ENCODE peak calls at places on chromosomes 1 and 21, in seven cellular contexts. C is PC-3, R is neuronal stem cell, M is mesendoderm, O is IMR-90, F is DND-41, G is hepatocyte. T is an unnamed sample.

GRCh38 chr1:21638531-21639341 is 30.4 kb downstream of the RAP1GAP start:
- DNase-seq in M (peak), R (no peak), C (peak), F (no peak), O (peak), G (peak), T (peak)

GRCh38 chr1:53470155-53470554 is 11.0 kb downstream of the DMRTB1 start:
- DNase-seq in F (no peak), C (no peak), O (peak), R (peak), G (peak), M (peak), T (peak)

GRCh38 chr1:58618303-58618702 is 41.3 kb upstream of the TACSTD2 start:
- DNase-seq in M (no peak), G (peak), O (peak), R (no peak), F (no peak), C (peak), T (no peak)

GRCh38 chr21:42040411-42041180 is 30.4 kb upstream of the ZBTB21 start:
- DNase-seq in M (peak), F (no peak), R (no peak), G (peak), O (peak), C (peak), T (peak)

GRCh38 chr1:226615876-226616275 is 67.3 kb downstream of the STUM start:
- DNase-seq in O (no peak), M (no peak), F (no peak), R (no peak), C (no peak), G (no peak), T (no peak)

GRCh38 chr1:165228111-165228655 is 128.3 kb downstream of the LMX1A start:
- DNase-seq in O (no peak), C (no peak), G (no peak), M (no peak), F (no peak), R (no peak), T (no peak)

GRCh38 chr1:209266590-209267172 is 316.8 kb upstream of the CAMK1G start:
- DNase-seq in G (peak), O (peak), R (no peak), C (peak), F (no peak), M (no peak), T (no peak)

GRCh38 chr1:3352952-3353331 is 101.5 kb upstream of the ARHGEF16 start:
- DNase-seq in G (peak), M (no peak), C (peak), R (no peak), O (no peak), F (no peak), T (no peak)

GRCh38 chr21:35257413-35257812 is 208.3 kb upstream of the RUNX1 start:
- DNase-seq in M (no peak), C (peak), F (no peak), G (peak), R (no peak), O (peak), T (peak)

GRCh38 chr1:175137369-175137768 is 55.2 kb downstream of the KIAA0040 start:
- DNase-seq in R (no peak), G (no peak), O (no peak), F (no peak), C (no peak), M (no peak), T (no peak)
- H3K4me2 ChIP-seq in R (no peak), G (no peak), O (no peak), F (no peak), C (no peak), M (no peak), T (no peak)

GRCh38 chr1:45615885-45616284 is 8.0 kb downstream of the CCDC17 start:
- DNase-seq in F (no peak), R (no peak), C (no peak), O (no peak), G (no peak), M (no peak), T (no peak)
- H3K4me2 ChIP-seq in F (no peak), R (no peak), C (no peak), O (no peak), G (no peak), M (no peak), T (no peak)

DNA sequence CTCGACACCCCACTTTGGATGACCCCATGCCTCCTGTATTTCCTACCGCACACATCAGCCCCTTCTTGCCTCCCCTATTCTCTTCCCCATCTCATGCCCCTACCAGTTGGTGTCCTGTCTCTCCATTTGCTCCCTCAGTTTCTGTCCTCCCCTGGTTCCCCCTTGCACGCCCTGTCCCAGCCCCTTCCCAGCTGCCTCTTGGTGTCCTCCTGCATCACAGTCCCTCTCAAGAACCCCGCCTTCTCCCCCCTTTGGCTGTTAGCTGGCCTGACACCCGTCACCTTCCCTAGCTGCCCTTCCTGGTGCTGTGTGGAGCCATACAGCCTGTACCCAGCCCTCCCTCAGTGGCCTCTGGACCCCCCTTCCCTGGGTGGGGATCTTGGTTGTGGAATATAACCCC is 41.5 kb upstream of the NFASC start:
- DNase-seq in G (no peak), O (no peak), M (no peak), R (no peak), F (no peak), C (no peak), T (no peak)
- H3K4me2 ChIP-seq in G (peak), O (no peak), M (peak), R (peak), F (no peak), C (no peak), T (peak)

DNA sequence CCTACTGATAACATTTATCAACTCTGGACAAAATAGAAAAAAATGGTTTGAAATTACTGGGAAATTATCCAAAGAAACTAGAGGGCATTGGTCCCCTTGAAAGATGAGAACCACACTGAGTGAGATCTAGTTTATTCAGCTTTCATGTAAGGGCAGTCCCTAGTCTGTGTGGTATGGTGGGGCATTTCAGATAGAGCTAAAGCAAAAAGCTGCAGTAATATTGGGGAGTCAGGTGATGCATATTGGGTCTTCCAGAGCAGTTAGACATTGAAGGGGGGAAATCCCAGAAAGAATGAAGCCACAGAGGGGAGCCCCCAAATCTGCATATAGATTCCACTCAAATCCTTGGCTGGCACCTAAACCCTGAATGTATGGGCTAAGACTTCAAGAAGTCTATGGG is 347.7 kb upstream of the POU3F1 start:
- DNase-seq in G (no peak), F (no peak), M (no peak), C (no peak), R (no peak), O (no peak), T (no peak)
- H3K4me2 ChIP-seq in G (no peak), F (no peak), M (no peak), C (no peak), R (no peak), O (no peak), T (no peak)

GRCh38 chr1:93708734-93709481 is 27.3 kb upstream of the BCAR3 start:
- DNase-seq in C (no peak), R (no peak), G (peak), O (peak), F (peak), M (peak), T (no peak)
- H3K4me2 ChIP-seq in C (no peak), R (no peak), G (peak), O (no peak), F (no peak), M (no peak), T (no peak)

GRCh38 chr1:55211909-55212308 is 3.3 kb downstream of the USP24 start:
- DNase-seq in F (no peak), O (no peak), M (no peak), G (no peak), C (no peak), R (no peak), T (no peak)
- H3K4me2 ChIP-seq in F (peak), O (peak), M (no peak), G (peak), C (peak), R (no peak), T (peak)

DNA sequence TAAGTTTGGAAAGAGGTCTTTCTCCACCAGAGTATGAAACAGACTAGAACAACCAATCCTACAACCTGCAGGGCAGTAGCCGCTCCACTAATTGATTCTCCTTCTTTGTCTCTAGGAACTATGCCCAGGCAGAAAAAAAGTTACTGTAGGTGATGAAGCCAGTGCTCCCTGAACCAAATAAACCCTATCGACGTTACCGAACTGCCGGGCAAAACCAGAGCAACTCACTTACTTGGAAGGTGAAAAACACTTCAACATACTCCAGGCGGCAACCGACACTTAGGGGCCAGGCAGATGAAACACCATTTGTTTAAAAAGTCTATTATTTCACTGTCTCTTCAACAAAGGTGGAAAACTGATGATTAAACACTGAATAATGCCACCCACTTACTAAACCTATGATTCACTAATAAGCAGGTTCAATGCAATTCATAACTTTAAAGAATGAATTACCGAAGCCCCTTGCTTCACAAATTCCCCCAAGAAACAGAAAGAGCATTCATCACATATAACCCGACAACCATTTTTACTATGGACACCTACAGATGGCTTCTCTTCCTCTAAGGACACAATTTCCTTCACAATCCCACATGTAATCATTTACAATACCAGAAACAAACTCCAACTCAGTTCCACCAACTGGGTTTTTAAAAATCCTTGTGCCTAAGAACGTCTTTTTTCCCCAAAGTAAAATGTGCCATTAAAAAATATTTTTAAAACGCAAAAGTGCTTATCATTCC is 1.5 kb downstream of the NRIP1 start:
- DNase-seq in C (peak), O (peak), R (no peak), M (peak), F (peak), G (peak), T (no peak)
- H3K4me2 ChIP-seq in C (peak), O (peak), R (peak), M (peak), F (peak), G (peak), T (peak)